ENCODE peak calls at places on chromosome 5, in six cellular contexts. One of them, this sample, is unnamed.

GRCh38 chr5:139684350-139684880 is 36.3 kb downstream of the CXXC5 start:
- DNase-seq in WTC11: no peak
- DNase-seq in H1: no peak
- DNase-seq in A549: no peak
- DNase-seq in endothelial cell of umbilical vein: no peak
- DNase-seq in K562: no peak
- DNase-seq in this sample: no peak

GRCh38 chr5:138824924-138825863 is 49.9 kb downstream of the LRRTM2 start:
- DNase-seq in WTC11: no peak
- DNase-seq in H1: no peak
- DNase-seq in A549: peak
- DNase-seq in endothelial cell of umbilical vein: peak
- DNase-seq in K562: peak
- DNase-seq in this sample: peak

GRCh38 chr5:90962481-90962880 is 403.9 kb downstream of the ADGRV1 start:
- DNase-seq in WTC11: no peak
- DNase-seq in H1: no peak
- DNase-seq in A549: no peak
- DNase-seq in endothelial cell of umbilical vein: peak
- DNase-seq in K562: no peak
- DNase-seq in this sample: no peak

GRCh38 chr5:53321073-53321472 is 159.4 kb upstream of the FST start:
- DNase-seq in WTC11: no peak
- DNase-seq in H1: no peak
- DNase-seq in A549: no peak
- DNase-seq in endothelial cell of umbilical vein: no peak
- DNase-seq in K562: no peak
- DNase-seq in this sample: no peak

GRCh38 chr5:10469253-10470030 is 27.8 kb downstream of the ROPN1L start:
- DNase-seq in WTC11: no peak
- DNase-seq in H1: no peak
- DNase-seq in A549: no peak
- DNase-seq in endothelial cell of umbilical vein: no peak
- DNase-seq in K562: no peak
- DNase-seq in this sample: no peak

GRCh38 chr5:122182491-122182921 is 53.2 kb downstream of the ZNF474 start:
- DNase-seq in WTC11: peak
- DNase-seq in H1: no peak
- DNase-seq in A549: no peak
- DNase-seq in endothelial cell of umbilical vein: peak
- DNase-seq in K562: no peak
- DNase-seq in this sample: no peak

GRCh38 chr5:1135696-1136525 is 24.0 kb upstream of the SLC12A7 start:
- DNase-seq in WTC11: no peak
- DNase-seq in H1: no peak
- DNase-seq in A549: no peak
- DNase-seq in endothelial cell of umbilical vein: no peak
- DNase-seq in K562: no peak
- DNase-seq in this sample: peak

GRCh38 chr5:62717211-62717927 is 138.8 kb downstream of the LRRC70 start:
- DNase-seq in WTC11: no peak
- DNase-seq in H1: no peak
- DNase-seq in A549: no peak
- DNase-seq in endothelial cell of umbilical vein: no peak
- DNase-seq in K562: no peak
- DNase-seq in this sample: no peak

GRCh38 chr5:140182803-140183367 is 7.9 kb downstream of the CYSTM1 start:
- DNase-seq in WTC11: no peak
- DNase-seq in H1: no peak
- DNase-seq in A549: no peak
- DNase-seq in endothelial cell of umbilical vein: peak
- DNase-seq in K562: no peak
- DNase-seq in this sample: no peak

GRCh38 chr5:65355301-65355700 is 126.4 kb downstream of the ADAMTS6 start:
- DNase-seq in WTC11: no peak
- DNase-seq in H1: no peak
- DNase-seq in A549: no peak
- DNase-seq in endothelial cell of umbilical vein: no peak
- DNase-seq in K562: no peak
- DNase-seq in this sample: no peak

GRCh38 chr5:92795633-92796032 is 785.4 kb downstream of the NR2F1-AS1 start:
- DNase-seq in WTC11: peak
- DNase-seq in H1: no peak
- DNase-seq in A549: no peak
- DNase-seq in endothelial cell of umbilical vein: no peak
- DNase-seq in K562: no peak
- DNase-seq in this sample: no peak
- TF ChIP-seq JUN in WTC11: no peak
- TF ChIP-seq JUN in H1: no peak
- TF ChIP-seq JUN in A549: no peak
- TF ChIP-seq JUN in endothelial cell of umbilical vein: no peak
- TF ChIP-seq JUN in K562: no peak
- TF ChIP-seq JUN in this sample: no peak

GRCh38 chr5:79878721-79879336 is 112.2 kb downstream of the MTX3 start:
- DNase-seq in WTC11: peak
- DNase-seq in H1: peak
- DNase-seq in A549: peak
- DNase-seq in endothelial cell of umbilical vein: no peak
- DNase-seq in K562: peak
- DNase-seq in this sample: peak
- TF ChIP-seq JUN in WTC11: no peak
- TF ChIP-seq JUN in H1: no peak
- TF ChIP-seq JUN in A549: no peak
- TF ChIP-seq JUN in endothelial cell of umbilical vein: no peak
- TF ChIP-seq JUN in K562: no peak
- TF ChIP-seq JUN in this sample: no peak

GRCh38 chr5:132427285-132428146 is 58.0 kb downstream of the SLC22A5 start:
- DNase-seq in WTC11: no peak
- DNase-seq in H1: peak
- DNase-seq in A549: no peak
- DNase-seq in endothelial cell of umbilical vein: no peak
- DNase-seq in K562: no peak
- DNase-seq in this sample: no peak
- TF ChIP-seq JUN in WTC11: no peak
- TF ChIP-seq JUN in H1: no peak
- TF ChIP-seq JUN in A549: no peak
- TF ChIP-seq JUN in endothelial cell of umbilical vein: no peak
- TF ChIP-seq JUN in K562: no peak
- TF ChIP-seq JUN in this sample: no peak

GRCh38 chr5:98791928-98792580 is 18.6 kb downstream of the RGMB start:
- DNase-seq in WTC11: no peak
- DNase-seq in H1: no peak
- DNase-seq in A549: no peak
- DNase-seq in endothelial cell of umbilical vein: no peak
- DNase-seq in K562: no peak
- DNase-seq in this sample: no peak
- TF ChIP-seq JUN in WTC11: no peak
- TF ChIP-seq JUN in H1: no peak
- TF ChIP-seq JUN in A549: no peak
- TF ChIP-seq JUN in endothelial cell of umbilical vein: no peak
- TF ChIP-seq JUN in K562: no peak
- TF ChIP-seq JUN in this sample: no peak

DNA sequence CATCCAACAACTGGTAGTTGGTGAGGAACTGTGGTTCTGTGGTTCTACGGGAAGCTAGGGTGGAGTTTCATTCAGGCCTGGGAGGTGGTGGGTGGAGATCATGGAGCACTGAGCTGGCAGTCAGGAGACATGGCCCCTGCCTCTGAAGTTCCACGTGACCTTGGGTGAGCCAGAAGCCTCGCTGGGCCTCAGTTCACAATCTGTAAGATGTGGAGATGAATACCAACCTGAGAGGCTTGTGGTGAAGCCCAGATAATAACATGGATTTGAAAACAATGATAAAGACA is 177.9 kb downstream of the MACROH2A1 start:
- DNase-seq in WTC11: no peak
- DNase-seq in H1: no peak
- DNase-seq in A549: no peak
- DNase-seq in endothelial cell of umbilical vein: no peak
- DNase-seq in K562: no peak
- DNase-seq in this sample: no peak
- TF ChIP-seq JUN in WTC11: no peak
- TF ChIP-seq JUN in H1: no peak
- TF ChIP-seq JUN in A549: no peak
- TF ChIP-seq JUN in endothelial cell of umbilical vein: no peak
- TF ChIP-seq JUN in K562: no peak
- TF ChIP-seq JUN in this sample: no peak

GRCh38 chr5:169946743-169947142 is 33.6 kb downstream of the INSYN2B start:
- DNase-seq in WTC11: no peak
- DNase-seq in H1: no peak
- DNase-seq in A549: no peak
- DNase-seq in endothelial cell of umbilical vein: no peak
- DNase-seq in K562: no peak
- DNase-seq in this sample: no peak
- TF ChIP-seq JUN in WTC11: no peak
- TF ChIP-seq JUN in H1: no peak
- TF ChIP-seq JUN in A549: no peak
- TF ChIP-seq JUN in endothelial cell of umbilical vein: no peak
- TF ChIP-seq JUN in K562: no peak
- TF ChIP-seq JUN in this sample: no peak